ENCODE peak calls at places on chromosomes 7 and 10, in five cellular contexts. D is pulmonary artery endothelial cell; W is spleen; G is left lobe of liver; O is CD8-positive, alpha-beta memory T cell. P is an unnamed sample.

GRCh38 chr7:25894002-25894901 is 257.7 kb upstream of the NFE2L3 start:
- DNase-seq in D (no peak), G (peak; percentile 58), W (no peak), O (peak; percentile 23), P (no peak)

GRCh38 chr7:125468855-125469174 is 539.2 kb upstream of the POT1 start:
- DNase-seq in O (no peak), G (no peak), W (no peak), D (no peak), P (no peak)

GRCh38 chr7:24970676-24971075 is 9.3 kb downstream of the OSBPL3 start:
- DNase-seq in D (no peak), G (no peak), O (no peak), W (no peak), P (no peak)

GRCh38 chr7:24877790-24878311 is 102.1 kb downstream of the OSBPL3 start:
- DNase-seq in O (no peak), W (no peak), D (no peak), G (no peak), P (peak; percentile 53)

GRCh38 chr10:58856508-58857240 is 319.8 kb upstream of the PHYHIPL start:
- DNase-seq in G (no peak), D (no peak), O (no peak), W (no peak), P (peak; percentile 89)

GRCh38 chr7:127726481-127726880 is 74.5 kb downstream of the SND1 start:
- DNase-seq in O (no peak), D (no peak), W (no peak), G (no peak), P (no peak)

GRCh38 chr10:58220769-58221448 is 46.8 kb downstream of the IPMK start:
- DNase-seq in G (no peak), O (no peak), D (no peak), W (no peak), P (no peak)

GRCh38 chr7:19621740-19622139 is 87.1 kb downstream of the POLR1F start:
- DNase-seq in O (no peak), W (no peak), D (no peak), G (no peak), P (no peak)

GRCh38 chr10:131015271-131015670 is 296.2 kb downstream of the TCERG1L start:
- DNase-seq in G (no peak), D (no peak), O (no peak), W (no peak), P (no peak)

GRCh38 chr7:959271-959670 is 4.8 kb upstream of the ADAP1 start:
- DNase-seq in D (no peak), W (peak; percentile 67), G (no peak), O (no peak), P (no peak)

GRCh38 chr7:102934670-102935069 is 21.9 kb downstream of the LRRC17 start:
- DNase-seq in D (no peak), W (no peak), G (no peak), O (no peak), P (no peak)

GRCh38 chr7:43650457-43651052 is 67.6 kb downstream of the STK17A start:
- DNase-seq in O (peak; percentile 26), W (peak; percentile 78), D (peak; percentile 76), G (no peak), P (no peak)

GRCh38 chr7:106031271-106032029 is 68.4 kb downstream of the CDHR3 start:
- DNase-seq in G (no peak), O (no peak), W (no peak), D (no peak), P (no peak)

GRCh38 chr7:101707587-101707986 is 78.5 kb upstream of the MYL10 start:
- DNase-seq in G (no peak), D (no peak), O (no peak), W (no peak), P (no peak)

GRCh38 chr10:62130948-62131347 is 137.7 kb downstream of the RTKN2 start:
- DNase-seq in G (no peak), W (no peak), D (peak; percentile 97), O (no peak), P (no peak)

GRCh38 chr7:31758770-31759169 is 71.8 kb downstream of the PPP1R17 start:
- DNase-seq in O (no peak), D (no peak), W (no peak), G (no peak), P (no peak)

GRCh38 chr10:31939797-31940708 is 11.4 kb upstream of the ARHGAP12 start:
- DNase-seq in O (no peak), G (no peak), D (no peak), W (no peak), P (no peak)

GRCh38 chr10:103238506-103239252 is 7.0 kb upstream of the RPEL1 start:
- DNase-seq in W (no peak), O (no peak), D (no peak), G (no peak), P (no peak)

GRCh38 chr10:14451341-14451740 is 120.6 kb upstream of the FRMD4A start:
- DNase-seq in W (no peak), D (no peak), G (no peak), O (no peak), P (no peak)

GRCh38 chr10:100743626-100744135 is 1.7 kb upstream of the PAX2 start:
- DNase-seq in G (peak; percentile 68), O (peak; percentile 22), W (no peak), D (peak; percentile 29), P (no peak)

GRCh38 chr7:40595129-40595528 is 460.3 kb downstream of the SUGCT start:
- DNase-seq in D (no peak), W (no peak), O (no peak), G (no peak), P (no peak)

GRCh38 chr7:50339990-50340500 is 35.5 kb downstream of the IKZF1 start:
- DNase-seq in G (no peak), O (peak; percentile 67), W (peak; percentile 83), D (no peak), P (no peak)

GRCh38 chr10:69045441-69046300 is 42.2 kb upstream of the SRGN start:
- DNase-seq in D (no peak), O (peak; percentile 68), G (no peak), W (no peak), P (no peak)

GRCh38 chr10:8075282-8076260 is 21.1 kb downstream of the GATA3 start:
- DNase-seq in G (no peak), D (no peak), O (no peak), W (no peak), P (no peak)

GRCh38 chr10:67785098-67785497 is 52.9 kb downstream of the DNAJC12 start:
- DNase-seq in D (no peak), O (no peak), G (no peak), W (no peak), P (no peak)

GRCh38 chr7:51142741-51143390 is 173.7 kb downstream of the COBL start:
- DNase-seq in G (no peak), W (no peak), D (no peak), O (no peak), P (no peak)

GRCh38 chr7:142482899-142483658 is 225.2 kb upstream of the PRSS58 start:
- DNase-seq in W (peak; percentile 80), O (no peak), D (no peak), G (no peak), P (no peak)

GRCh38 chr10:10992072-10992471 is 25.6 kb upstream of the CELF2 start:
- DNase-seq in O (no peak), W (no peak), G (no peak), D (no peak), P (no peak)

GRCh38 chr7:127920787-127921438 is 110.3 kb downstream of the LRRC4 start:
- DNase-seq in O (no peak), G (no peak), W (no peak), D (no peak), P (no peak)

GRCh38 chr7:125495997-125496396 is 566.4 kb upstream of the POT1 start:
- DNase-seq in D (no peak), G (no peak), O (no peak), W (no peak), P (no peak)

GRCh38 chr7:128215281-128215680 is 25.8 kb upstream of the LEP start:
- DNase-seq in G (no peak), O (no peak), D (no peak), W (no peak), P (no peak)

GRCh38 chr10:1609038-1609411 is 128.3 kb downstream of the ADARB2 start:
- DNase-seq in W (no peak), G (no peak), O (no peak), D (no peak), P (peak; percentile 63)

GRCh38 chr7:45593121-45593541 is 19.0 kb downstream of the ADCY1 start:
- DNase-seq in D (no peak), W (peak; percentile 66), O (no peak), G (peak; percentile 32), P (peak; percentile 75)

GRCh38 chr10:119456435-119456810 is 86.1 kb downstream of the RGS10 start:
- DNase-seq in W (no peak), G (no peak), D (no peak), O (no peak), P (no peak)

GRCh38 chr7:80622531-80622930 is 15.9 kb upstream of the CD36 start:
- DNase-seq in G (no peak), D (no peak), W (no peak), O (no peak), P (no peak)

GRCh38 chr10:86684305-86684704 is 16.0 kb downstream of the LDB3 start:
- DNase-seq in D (no peak), O (no peak), G (no peak), W (no peak), P (no peak)